ENCODE peak calls at places on chromosomes 3 and 15, in four cellular contexts. K is psoas muscle, W is neural progenitor cell, X is stomach. R is an unnamed sample.

GRCh38 chr3:44954962-44955361 is 21.0 kb downstream of the ZDHHC3 start:
- DNase-seq in K (no peak), W (no peak), X (no peak), R (no peak)

GRCh38 chr3:155766206-155766605 is 21.3 kb upstream of the PLCH1 start:
- DNase-seq in K (no peak), W (no peak), X (no peak), R (no peak)

GRCh38 chr3:105365536-105366301 is 990 bp upstream of the ALCAM start:
- DNase-seq in K (no peak), W (peak; percentile 50), X (peak; percentile 24), R (no peak)

GRCh38 chr3:14428087-14429067 is 26.0 kb downstream of the SLC6A6 start:
- DNase-seq in K (peak; percentile 95), W (no peak), X (no peak), R (no peak)

GRCh38 chr3:147614210-147614609 is 205.0 kb downstream of the ZIC1 start:
- DNase-seq in K (no peak), W (no peak), X (no peak), R (no peak)

GRCh38 chr3:55294557-55294956 is 192.5 kb downstream of the WNT5A start:
- DNase-seq in K (no peak), W (no peak), X (no peak), R (no peak)

GRCh38 chr3:189563841-189564563 is 67.2 kb upstream of the TP63 start:
- DNase-seq in K (no peak), W (no peak), X (no peak), R (no peak)

GRCh38 chr15:72005483-72005882 is 112.5 kb downstream of the MYO9A start:
- DNase-seq in K (no peak), W (no peak), X (no peak), R (no peak)

GRCh38 chr3:46990573-46991374 is 11.3 kb downstream of the NBEAL2 start:
- DNase-seq in K (peak; percentile 61), W (no peak), X (no peak), R (no peak)

GRCh38 chr3:47210863-47211405 is 47.0 kb upstream of the SETD2 start:
- DNase-seq in K (no peak), W (no peak), X (no peak), R (no peak)

GRCh38 chr3:120506828-120507774 is 56.3 kb upstream of the FSTL1 start:
- DNase-seq in K (no peak), W (peak; percentile 50), X (no peak), R (no peak)

GRCh38 chr15:65318870-65319356 is 14.4 kb downstream of the RNU5B-1 start:
- DNase-seq in K (peak; percentile 86), W (peak; percentile 88), X (peak; percentile 83), R (peak; percentile 65)

GRCh38 chr15:67741313-67741712 is 84.0 kb upstream of the SKOR1 start:
- DNase-seq in K (no peak), W (no peak), X (no peak), R (no peak)

GRCh38 chr3:110749006-110749405 is 322.6 kb upstream of the NECTIN3 start:
- DNase-seq in K (no peak), W (no peak), X (no peak), R (no peak)

GRCh38 chr3:192068464-192069254 is 607.7 kb downstream of the PYDC2 start:
- DNase-seq in K (no peak), W (no peak), X (no peak), R (no peak)
- H3K27ac ChIP-seq in K (no peak overlapping the region), W (no peak overlapping the region), X (no peak overlapping the region), R (no peak overlapping the region)

GRCh38 chr3:186931487-186932280 is 1.4 kb downstream of the ST6GAL1 start:
- DNase-seq in K (no peak), W (peak; percentile 44), X (peak; percentile 72), R (peak; percentile 61)

GRCh38 chr3:186930639-186931486 is 537 bp downstream of the ST6GAL1 start:
- DNase-seq in K (peak; percentile 82), W (peak; percentile 93), X (peak; percentile 67), R (peak; percentile 63)

GRCh38 chr3:186930143-186930638 is at the start of gene ST6GAL1:
- DNase-seq in K (peak; percentile 85), W (peak; percentile 86), X (peak; percentile 67), R (peak; percentile 50)

GRCh38 chr3:186933801-186934200 is 3.5 kb downstream of the ST6GAL1 start:
- DNase-seq in K (no peak), W (no peak), X (no peak), R (no peak)

DNA sequence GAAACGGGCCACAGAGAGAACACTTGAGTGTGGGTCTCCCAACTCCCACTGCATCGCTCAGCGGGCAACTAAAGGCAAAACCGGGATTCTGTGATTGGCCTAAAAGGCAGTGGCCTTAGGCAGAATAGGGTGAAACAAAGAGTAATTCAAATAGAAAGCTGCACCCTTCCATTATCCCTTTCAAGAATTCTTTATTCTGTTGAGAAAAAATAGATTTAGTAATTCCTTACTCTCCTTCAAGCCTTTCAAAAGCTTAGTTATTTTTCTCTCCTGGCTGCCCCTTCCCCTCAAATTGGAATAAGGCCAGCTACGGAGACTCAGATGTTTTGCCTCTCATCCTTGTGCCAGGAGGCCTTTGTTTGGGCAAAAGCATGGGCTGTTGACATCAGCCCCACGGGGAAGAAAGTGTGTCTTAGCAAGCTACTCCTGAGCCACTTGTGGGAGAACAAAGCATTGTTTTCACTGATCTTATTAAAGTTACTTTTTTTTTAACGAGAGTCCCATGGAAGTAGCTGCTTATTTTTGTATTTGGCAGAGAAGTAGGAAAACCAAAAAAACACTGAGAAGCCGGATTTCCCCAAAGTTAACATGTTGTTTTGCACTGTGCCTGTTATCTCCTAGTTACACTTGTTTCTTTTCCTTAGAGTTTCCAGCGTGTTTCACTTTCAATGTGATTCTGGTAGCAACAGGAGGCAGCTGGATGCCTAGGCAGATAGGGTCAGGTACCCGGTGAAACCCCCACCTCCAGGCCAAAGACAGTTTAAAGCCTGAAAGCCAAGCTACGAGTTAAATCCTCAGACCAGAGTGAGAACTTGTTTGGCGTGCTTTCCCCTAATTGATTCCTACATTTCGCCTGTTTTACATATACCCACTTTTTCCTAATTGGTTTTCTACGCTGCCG is 2.2 kb downstream of the ST6GAL1 start:
- DNase-seq in K (no peak), W (peak; percentile 39), X (no peak), R (no peak)
- H3K4me3 ChIP-seq in K (peak overlapping the region; percentile 99), W (peak overlapping the region; percentile 93), X (peak overlapping the region; percentile 80), R (peak overlapping the region; percentile 86)

GRCh38 chr3:172043233-172043632 is 3.9 kb downstream of the FNDC3B start:
- DNase-seq in K (no peak), W (no peak), X (no peak), R (no peak)
- H3K36me3 ChIP-seq in K (no peaks in the 10 kb centered on the region), W (no peaks in the 10 kb centered on the region), X (no peaks in the 10 kb centered on the region), R (no peaks in the 10 kb centered on the region)

GRCh38 chr3:124843068-124843467 is 44.1 kb downstream of the ITGB5 start:
- DNase-seq in K (no peak), W (no peak), X (no peak), R (no peak)
- H3K27ac ChIP-seq in K (peak overlapping the region; percentile 62), W (no peak overlapping the region), X (no peak overlapping the region), R (no peak overlapping the region)

DNA sequence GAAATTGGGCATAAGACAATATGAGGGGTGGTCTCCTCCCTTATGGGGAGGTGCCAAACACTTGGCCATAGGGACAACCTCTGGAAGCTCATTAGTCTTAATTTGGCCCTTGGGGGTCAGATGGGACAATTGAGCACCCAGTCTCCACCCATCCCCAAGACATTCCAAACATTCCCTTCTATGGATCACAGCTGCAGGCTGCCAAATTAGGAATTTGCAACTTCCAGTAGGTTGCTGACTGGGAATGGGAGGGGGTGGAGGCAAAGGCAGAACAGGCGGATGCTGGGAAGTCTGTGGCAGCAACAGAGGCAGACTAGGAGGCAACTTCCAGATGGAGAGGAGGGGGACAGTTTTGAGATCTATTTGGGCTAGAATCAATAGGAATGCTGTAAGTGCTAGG is 1.4 kb upstream of the PDHB start:
- DNase-seq in K (no peak), W (peak; percentile 85), X (no peak), R (no peak)
- H3K4me3 ChIP-seq in K (no peak overlapping the region), W (no peak overlapping the region), X (no peak overlapping the region), R (no peak overlapping the region)

DNA sequence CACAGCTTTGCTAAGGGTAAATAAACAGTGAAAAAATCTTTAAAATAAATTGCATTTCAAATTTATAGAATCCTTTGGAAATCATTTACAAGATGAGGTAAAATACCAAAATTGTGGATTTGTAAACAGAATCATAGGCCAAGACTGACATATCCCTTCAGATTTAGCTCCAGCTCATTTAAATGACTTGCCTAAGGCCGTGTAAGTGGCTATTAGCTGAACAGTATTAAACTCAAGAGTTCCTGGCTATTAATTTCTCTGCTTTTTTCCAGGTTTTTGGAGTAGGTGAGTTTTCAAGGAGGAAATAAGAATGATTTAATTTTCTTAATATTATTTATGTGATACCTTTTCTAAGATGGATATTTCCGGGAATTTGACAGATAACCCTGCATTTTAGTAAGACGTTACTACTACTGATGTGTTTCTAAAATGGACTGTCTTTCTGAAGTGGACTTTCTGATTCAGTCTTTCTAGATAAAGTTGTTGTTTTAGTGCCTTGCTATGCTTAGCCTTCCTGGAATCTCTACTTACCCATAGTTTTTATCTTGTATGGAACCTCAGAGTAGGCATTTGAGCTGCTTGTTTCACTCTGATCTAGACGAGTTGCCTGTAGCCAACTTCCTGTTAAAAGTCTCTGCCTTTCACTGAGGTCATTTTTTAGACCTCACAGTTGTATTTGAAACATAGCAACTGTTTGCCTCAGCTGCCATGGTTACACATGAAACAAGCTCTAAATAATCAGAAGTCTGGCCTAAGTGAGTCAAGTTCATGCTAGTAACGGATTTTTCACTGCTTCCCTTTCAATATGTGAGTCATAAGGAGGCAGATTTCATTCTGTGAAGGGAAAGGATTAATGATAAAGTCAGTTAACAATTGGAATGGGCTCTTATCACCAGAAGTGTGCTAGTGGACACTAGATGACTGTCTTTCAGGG is 127.0 kb downstream of the KLHL25 start:
- DNase-seq in K (no peak), W (no peak), X (no peak), R (peak; percentile 54)
- H3K36me3 ChIP-seq in K (peaks cover 5% of the 10 kb centered on the region), W (peaks cover 6% of the 10 kb centered on the region), X (peaks cover 86% of the 10 kb centered on the region), R (peaks cover 48% of the 10 kb centered on the region)

DNA sequence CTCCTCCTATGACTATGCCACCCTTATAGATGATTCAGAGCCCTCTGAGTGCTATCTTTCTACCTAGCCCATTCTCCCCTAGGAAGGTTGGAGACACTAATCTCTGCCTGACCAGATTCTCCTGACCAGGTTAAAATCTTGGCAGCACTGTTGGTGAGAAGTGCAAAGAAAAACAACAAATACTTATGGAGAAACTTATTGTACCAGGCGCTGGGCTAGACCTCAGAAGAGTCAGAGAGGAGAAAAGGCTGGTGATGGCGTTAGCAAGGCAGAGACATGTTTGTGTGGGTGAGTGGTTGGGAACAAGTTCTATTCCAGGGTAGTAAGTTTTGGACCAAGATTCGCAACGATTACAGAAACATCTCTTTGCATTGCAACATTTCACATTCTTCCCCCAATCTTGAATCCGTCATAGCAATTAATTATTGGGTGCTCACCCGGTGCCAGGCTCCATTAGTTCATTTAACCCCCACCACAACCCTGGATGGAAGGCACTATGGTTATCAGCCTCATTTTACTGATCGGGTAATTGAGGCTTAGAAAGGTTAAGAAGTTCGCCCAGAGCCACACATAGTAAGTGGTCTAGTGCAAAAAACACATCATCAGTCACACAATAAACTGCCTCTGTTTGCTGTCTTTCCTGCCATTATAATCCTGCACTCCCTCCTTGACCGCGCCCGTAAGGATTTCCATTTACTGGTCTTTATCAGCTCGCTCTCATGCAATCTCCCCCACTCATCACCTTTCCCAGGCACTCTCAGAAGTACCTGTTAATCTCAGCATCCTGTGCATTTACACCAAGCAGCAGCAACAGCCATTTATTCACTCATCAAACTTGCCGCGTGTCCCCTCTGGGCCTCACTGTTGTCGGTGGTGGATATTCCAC is 672 bp upstream of the TSPAN3 start:
- DNase-seq in K (no peak), W (no peak), X (no peak), R (no peak)
- H3K27ac ChIP-seq in K (peak overlapping the region; percentile 96), W (no peak overlapping the region), X (peak overlapping the region; percentile 89), R (no peak overlapping the region)

DNA sequence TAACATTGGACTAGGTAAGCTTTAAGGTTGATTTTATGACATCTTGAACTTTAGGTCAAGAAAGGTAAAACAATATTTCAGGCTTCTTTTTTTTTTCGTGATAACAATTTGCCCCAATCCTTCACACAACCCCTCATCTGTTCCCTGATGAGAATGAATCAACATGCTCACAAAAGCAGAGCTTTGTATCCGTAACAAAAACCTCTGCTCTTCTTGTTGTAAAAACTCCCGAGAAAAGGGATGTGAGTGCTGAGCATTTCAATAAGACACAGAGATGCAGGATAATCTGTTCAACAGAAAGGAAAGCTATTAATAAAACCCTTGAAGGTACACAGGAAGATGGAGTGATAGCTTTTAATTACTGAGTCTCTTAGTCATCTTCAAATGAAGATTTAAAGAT is 94.3 kb downstream of the RAD18 start:
- DNase-seq in K (no peak), W (no peak), X (no peak), R (no peak)
- H3K4me3 ChIP-seq in K (no peak overlapping the region), W (no peak overlapping the region), X (no peak overlapping the region), R (no peak overlapping the region)